ENCODE peak calls at places on chromosomes 5 and 9, in nine cellular contexts. Z is mucosa of descending colon; O is MM.1S; L is left ventricle myocardium inferior; W is tibial artery; G is sigmoid colon; U is CD8-positive, alpha-beta memory T cell; E is suprapubic skin; V is aorta. R is an unnamed sample. For H3K4me1, the result is how much of the 10 kb centered on the place peaks cover.

GRCh38 chr9:83505282-83505681 is 32.9 kb downstream of the FRMD3 start:
- DNase-seq in L (no peak), U (no peak), Z (no peak), E (no peak), W (no peak), O (peak), G (no peak), V (no peak), R (no peak)

GRCh38 chr9:36029765-36030528 is 6.8 kb upstream of the RECK start:
- DNase-seq in E (no peak), G (no peak), L (no peak), Z (no peak), W (no peak), U (no peak), V (no peak), O (peak), R (no peak)

GRCh38 chr9:132001550-132001949 is 78.1 kb downstream of the MED27 start:
- DNase-seq in O (no peak), V (no peak), G (no peak), E (no peak), L (no peak), Z (no peak), U (no peak), W (no peak), R (no peak)

GRCh38 chr5:134226441-134227192 is 744 bp upstream of the PPP2CA start:
- DNase-seq in G (no peak), U (peak), L (no peak), E (no peak), O (peak), Z (peak), W (no peak), V (no peak), R (no peak)

GRCh38 chr9:107951511-107951910 is 461.9 kb upstream of the KLF4 start:
- DNase-seq in Z (no peak), L (no peak), O (no peak), E (no peak), V (no peak), G (no peak), U (no peak), W (no peak), R (no peak)

GRCh38 chr9:110995511-110996340 is 42.5 kb downstream of the LPAR1 start:
- DNase-seq in V (no peak), E (no peak), O (no peak), Z (no peak), U (no peak), W (no peak), L (no peak), G (no peak), R (no peak)

GRCh38 chr9:4604678-4605095 is 57.4 kb upstream of the PLPP6 start:
- DNase-seq in G (no peak), O (peak), E (no peak), W (no peak), U (peak), Z (no peak), V (no peak), L (no peak), R (no peak)

GRCh38 chr9:88174324-88174723 is 36.0 kb upstream of the SPATA31C2 start:
- DNase-seq in E (no peak), V (no peak), W (no peak), L (no peak), Z (no peak), G (no peak), O (no peak), U (no peak), R (no peak)

GRCh38 chr5:157934600-157934999 is 75.7 kb upstream of the CLINT1 start:
- DNase-seq in O (no peak), G (no peak), E (no peak), U (no peak), Z (no peak), W (no peak), V (no peak), L (no peak), R (no peak)

GRCh38 chr5:171313481-171314206 is 4.6 kb downstream of the TLX3 start:
- DNase-seq in L (no peak), G (no peak), Z (no peak), W (peak), V (no peak), U (no peak), O (no peak), E (no peak), R (peak)

GRCh38 chr5:23440703-23441102 is 66.7 kb upstream of the PRDM9 start:
- DNase-seq in E (no peak), Z (no peak), G (no peak), U (no peak), L (no peak), W (no peak), O (no peak), V (no peak), R (no peak)
- H3K4me1 ChIP-seq in E (under half), Z (under half), G (under half), U (under half), L (under half), W (under half), O (under half), V (under half), R (under half)

DNA sequence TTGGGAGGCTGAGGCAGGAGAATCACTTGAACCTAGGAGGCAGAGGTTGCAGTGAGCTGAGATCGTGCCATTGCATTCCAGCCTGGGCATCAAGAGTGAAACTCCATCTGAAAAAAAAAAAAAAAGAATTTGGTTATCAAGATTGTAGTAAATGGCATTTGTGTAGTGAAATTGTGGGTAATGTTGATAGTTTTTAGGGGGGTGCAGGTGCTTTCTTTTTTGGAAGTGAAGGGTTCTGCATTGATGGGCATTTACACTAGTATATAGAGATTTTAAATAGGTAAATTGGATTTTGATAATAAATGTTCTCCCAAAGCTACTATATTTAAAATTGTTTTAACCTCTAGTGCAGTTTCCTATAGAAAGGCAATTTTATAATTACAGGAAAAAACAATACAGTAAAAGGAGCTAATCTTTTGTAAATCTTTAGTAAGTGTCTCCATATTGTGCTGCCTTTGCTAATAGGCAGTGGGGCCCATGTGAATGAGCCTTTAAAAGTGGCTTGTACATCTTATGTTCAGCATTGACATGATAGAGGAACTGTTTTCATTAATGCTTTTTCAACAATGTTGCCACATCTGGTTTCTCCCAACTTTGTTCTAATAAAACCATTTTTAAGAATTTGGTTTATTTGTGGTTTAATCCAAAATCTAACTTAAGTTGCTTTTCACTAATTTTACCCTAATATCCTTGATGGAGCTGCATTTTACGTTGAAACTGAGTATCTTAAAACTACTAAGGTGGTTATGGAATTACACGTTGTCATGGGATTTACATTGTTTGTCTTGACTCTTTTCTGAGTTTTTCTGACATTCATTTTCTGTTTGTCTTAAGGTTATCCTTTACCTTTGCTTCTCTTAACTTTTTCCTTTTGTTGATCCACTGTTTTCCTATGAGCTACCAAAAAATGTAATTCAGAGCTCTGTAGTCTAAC is 11.1 kb downstream of the MATR3 start:
- DNase-seq in O (no peak), Z (no peak), V (no peak), L (no peak), E (no peak), U (no peak), W (no peak), G (no peak), R (no peak)
- H3K4me1 ChIP-seq in O (under half), Z (under half), V (under half), L (half or more), E (half or more), U (half or more), W (half or more), G (half or more), R (under half)

GRCh38 chr5:58999804-59000595 is 417.1 kb downstream of the RAB3C start:
- DNase-seq in Z (no peak), G (no peak), O (no peak), W (no peak), E (no peak), U (no peak), V (no peak), L (no peak), R (no peak)
- H3K4me1 ChIP-seq in Z (under half), G (half or more), O (under half), W (under half), E (under half), U (under half), V (under half), L (under half), R (under half)

GRCh38 chr5:151570058-151570457 is 21.1 kb downstream of the FAT2 start:
- DNase-seq in O (no peak), W (no peak), L (no peak), Z (no peak), V (no peak), G (no peak), U (no peak), E (no peak), R (no peak)
- H3K4me1 ChIP-seq in O (under half), W (under half), L (under half), Z (under half), V (under half), G (under half), U (under half), E (half or more), R (under half)

DNA sequence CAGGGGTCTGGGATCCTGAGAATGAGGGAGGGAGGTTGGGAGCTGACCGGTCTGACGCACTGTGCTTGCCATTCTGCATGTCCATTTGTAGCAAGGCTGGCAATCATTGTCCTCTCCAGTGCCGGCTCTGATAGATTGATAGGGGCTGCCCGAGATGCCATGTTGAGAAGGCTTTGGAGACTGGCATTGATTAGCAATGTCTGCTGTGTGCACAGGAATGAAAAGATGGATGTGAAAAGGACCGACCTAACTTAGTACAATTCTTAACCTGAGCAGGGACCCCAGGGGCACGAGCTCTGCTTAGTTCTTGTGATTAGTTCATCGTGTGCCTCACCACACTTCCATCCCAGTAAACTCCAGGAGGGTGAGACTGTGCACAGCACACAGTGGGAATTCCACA is 17.0 kb downstream of the NEK6 start:
- DNase-seq in U (no peak), W (no peak), E (no peak), L (no peak), G (no peak), Z (no peak), O (no peak), V (no peak), R (no peak)
- H3K4me1 ChIP-seq in U (under half), W (half or more), E (half or more), L (under half), G (half or more), Z (under half), O (under half), V (under half), R (under half)

DNA sequence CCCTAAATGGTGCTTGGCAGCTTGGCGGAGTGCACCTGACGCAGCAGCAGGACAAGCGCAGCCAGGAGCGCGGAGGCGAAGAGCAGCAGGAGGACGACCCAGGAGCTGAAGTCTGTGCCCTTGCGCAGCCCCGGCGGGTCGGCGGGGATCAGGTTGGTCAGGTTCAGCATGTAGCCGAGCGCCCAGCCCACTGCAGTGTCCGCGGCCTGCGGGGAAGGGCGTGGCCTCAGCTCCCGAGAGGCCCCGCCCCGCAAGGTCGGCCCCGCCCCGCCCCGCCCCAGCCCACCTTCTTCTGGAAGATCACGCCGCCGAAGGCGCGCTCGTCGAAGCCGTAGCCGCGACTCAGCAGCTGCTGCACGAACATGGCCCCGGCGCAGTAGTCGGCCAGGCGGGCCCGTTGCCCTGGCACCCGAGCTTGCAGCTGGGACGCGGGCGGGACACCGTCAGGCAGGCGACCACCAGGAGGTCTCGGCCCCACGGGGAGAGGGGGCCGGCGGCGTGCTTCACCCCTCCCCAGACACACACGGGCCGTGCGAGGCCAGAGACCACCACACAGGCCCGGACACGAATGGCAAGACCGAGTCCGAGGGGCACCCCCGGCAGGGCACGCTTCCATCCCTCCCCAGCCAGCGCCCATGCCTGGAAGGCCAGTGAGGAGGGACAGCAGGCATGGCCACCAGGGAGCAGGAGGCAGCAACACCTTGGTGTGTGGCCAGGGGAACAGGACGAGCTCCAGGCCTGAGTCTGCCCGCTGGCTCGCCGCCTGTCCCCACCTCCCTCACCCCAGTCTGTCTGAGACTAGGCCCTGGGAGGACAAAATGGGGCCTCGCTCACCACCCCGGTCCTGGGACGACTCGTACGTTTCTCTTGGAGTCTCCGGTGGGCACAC is 2.9 kb upstream of the NPDC1 start:
- DNase-seq in W (no peak), G (no peak), V (no peak), Z (no peak), U (no peak), E (no peak), L (no peak), O (no peak), R (no peak)
- H3K4me1 ChIP-seq in W (under half), G (under half), V (under half), Z (under half), U (under half), E (half or more), L (half or more), O (under half), R (under half)

DNA sequence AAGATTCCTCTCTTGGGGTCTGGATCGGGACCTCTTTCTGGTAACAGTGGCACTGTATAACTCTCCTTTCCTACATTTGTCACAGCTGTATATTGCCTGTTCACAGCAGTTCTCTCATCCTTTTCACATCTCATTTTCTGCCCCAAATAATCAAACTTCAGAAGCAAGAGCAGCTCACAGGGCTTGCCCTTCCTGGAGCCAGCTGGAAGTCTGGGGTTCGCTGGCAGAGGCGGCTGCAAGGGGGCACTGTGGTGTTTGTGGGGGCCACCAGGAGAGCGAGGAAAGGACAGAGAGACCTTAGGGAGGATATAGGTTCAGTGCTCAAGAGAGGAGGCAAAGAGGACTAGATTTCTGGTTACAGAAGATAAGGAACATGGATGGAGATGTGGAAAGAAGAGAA is 75.3 kb downstream of the C9orf153 start:
- DNase-seq in E (no peak), V (no peak), W (no peak), U (no peak), L (no peak), O (no peak), Z (no peak), G (no peak), R (no peak)
- H3K4me1 ChIP-seq in E (under half), V (under half), W (under half), U (under half), L (under half), O (under half), Z (under half), G (under half), R (under half)

DNA sequence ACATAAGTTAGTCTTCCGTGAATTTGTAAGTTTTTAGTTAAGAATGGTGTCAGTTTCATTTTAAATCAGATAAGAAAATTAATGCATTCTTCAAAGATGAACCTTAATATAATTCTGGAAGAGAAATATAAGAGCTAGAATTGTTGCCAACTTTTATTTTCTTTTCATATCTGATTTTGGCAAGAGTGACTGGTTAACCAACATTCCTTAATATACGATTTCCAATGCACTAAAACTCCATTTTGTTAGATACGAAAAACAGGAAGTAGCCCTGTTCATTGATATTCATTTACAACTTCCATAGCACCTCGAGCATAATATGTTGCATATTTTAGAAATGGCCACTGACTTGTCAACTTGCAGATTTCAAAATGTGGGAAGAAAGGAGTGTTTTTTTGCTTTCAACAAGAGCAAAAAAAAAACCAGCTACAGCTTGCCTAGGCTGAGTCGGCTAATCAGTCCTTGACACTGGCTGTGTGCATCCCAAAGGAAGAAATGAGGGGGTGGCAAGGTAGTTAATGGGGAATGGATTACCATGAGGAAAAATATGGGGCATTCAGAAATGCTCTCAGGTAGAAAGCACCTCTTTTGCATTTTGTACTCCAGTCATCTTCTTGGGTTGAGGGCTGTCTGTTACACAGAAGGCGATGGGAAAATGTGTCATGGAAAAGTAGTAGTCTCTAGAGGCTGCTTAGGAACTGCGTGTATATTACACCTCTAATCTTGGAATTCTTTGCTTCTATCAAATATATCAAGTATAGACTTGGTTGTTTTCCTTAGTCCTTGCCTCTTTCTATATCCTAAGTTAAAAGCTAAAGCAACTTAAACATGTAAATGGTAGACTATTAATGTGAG is 3.9 kb downstream of the MAP3K1 start:
- DNase-seq in L (no peak), Z (no peak), O (no peak), G (no peak), U (no peak), E (no peak), W (no peak), V (no peak), R (no peak)
- H3K4me1 ChIP-seq in L (half or more), Z (under half), O (under half), G (under half), U (half or more), E (half or more), W (under half), V (under half), R (under half)

GRCh38 chr5:177539411-177539810 is 15.0 kb downstream of the FAM193B start:
- DNase-seq in W (no peak), O (no peak), E (no peak), U (no peak), L (no peak), G (no peak), V (no peak), Z (no peak), R (no peak)

GRCh38 chr5:177536386-177536785 is 18.0 kb downstream of the FAM193B start:
- DNase-seq in Z (no peak), W (no peak), E (no peak), V (no peak), G (no peak), O (no peak), L (no peak), U (no peak), R (no peak)

GRCh38 chr5:177537389-177538361 is 16.7 kb downstream of the FAM193B start:
- DNase-seq in E (no peak), G (peak), L (peak), W (peak), V (peak), O (no peak), U (no peak), Z (no peak), R (no peak)

GRCh38 chr5:177540438-177540837 is 13.9 kb downstream of the FAM193B start:
- DNase-seq in W (no peak), L (no peak), E (no peak), U (no peak), V (no peak), G (no peak), O (no peak), Z (no peak), R (no peak)

GRCh38 chr5:177538876-177539275 is 15.5 kb downstream of the FAM193B start:
- DNase-seq in Z (no peak), V (no peak), L (no peak), U (no peak), E (no peak), O (no peak), W (no peak), G (no peak), R (no peak)
- H3K4me1 ChIP-seq in Z (under half), V (under half), L (half or more), U (under half), E (under half), O (under half), W (half or more), G (half or more), R (under half)

R was measured in kidney.